ENCODE peak calls at places on chromosomes 13 and 19, in five cellular contexts. M is GM12892, I is HFFc6, R is RPMI7951, B is DMS79. L is an unnamed sample.

GRCh38 chr19:53808710-53809125 is 15.4 kb downstream of the NLRP12 start:
- DNase-seq in M (no peak), I (peak; percentile 63), R (peak; percentile 71), B (no peak), L (no peak)

GRCh38 chr13:24693862-24694471 is 13.8 kb downstream of the ATP12A start:
- DNase-seq in M (peak; percentile 54), I (peak; percentile 42), R (peak; percentile 41), B (peak; percentile 6), L (no peak)

GRCh38 chr13:107867701-107868661 is 347.4 kb downstream of the LIG4 start:
- DNase-seq in M (no peak), I (no peak), R (no peak), B (peak; percentile 69), L (peak; percentile 71)

GRCh38 chr13:100493418-100493817 is 95.2 kb downstream of the GGACT start:
- DNase-seq in M (no peak), I (no peak), R (no peak), B (no peak), L (no peak)

GRCh38 chr13:40974460-40975407 is 44.4 kb downstream of the ELF1 start:
- DNase-seq in M (no peak), I (peak; percentile 44), R (peak; percentile 43), B (no peak), L (no peak)

GRCh38 chr13:44397766-44398223 is 24.2 kb downstream of the SERP2 start:
- DNase-seq in M (no peak), I (no peak), R (peak; percentile 65), B (no peak), L (no peak)

GRCh38 chr19:30170495-30171137 is 201.6 kb upstream of the ZNF536 start:
- DNase-seq in M (no peak), I (no peak), R (no peak), B (no peak), L (no peak)

GRCh38 chr19:54316746-54317107 is 3.8 kb upstream of the LILRA5 start:
- DNase-seq in M (no peak), I (no peak), R (no peak), B (no peak), L (no peak)

GRCh38 chr19:1469936-1470863 is 8.8 kb downstream of the C19orf25 start:
- DNase-seq in M (peak; percentile 76), I (no peak), R (peak; percentile 60), B (no peak), L (no peak)

GRCh38 chr19:50358483-50359431 is 6.7 kb downstream of the NAPSA start:
- DNase-seq in M (peak; percentile 77), I (no peak), R (peak; percentile 50), B (peak; percentile 75), L (no peak)

GRCh38 chr19:11693505-11694499 is 44.9 kb downstream of the ZNF823 start:
- DNase-seq in M (no peak), I (peak; percentile 84), R (peak; percentile 92), B (no peak), L (no peak)

GRCh38 chr13:48318714-48319457 is 15.3 kb downstream of the RB1 start:
- DNase-seq in M (no peak), I (no peak), R (no peak), B (no peak), L (no peak)

GRCh38 chr13:61413572-61413971 is 2.1 kb downstream of the PCDH20 start:
- DNase-seq in M (no peak), I (no peak), R (no peak), B (no peak), L (no peak)

GRCh38 chr19:17985037-17985818 is 18.3 kb downstream of the KCNN1 start:
- DNase-seq in M (no peak), I (no peak), R (peak; percentile 14), B (no peak), L (no peak)